ENCODE peak calls at places on chromosomes 5 and 9, in seven cellular contexts. I, K, V, R, A, D and H are unnamed samples. For H3K4me1, the result is how much of the 10 kb centered on the place peaks cover.

GRCh38 chr9:121887553-121888437 is 205.3 kb downstream of the TTLL11 start:
- DNase-seq in I (no peak), K (peak), V (no peak), R (no peak), A (no peak), D (no peak), H (no peak)

GRCh38 chr5:119315516-119315949 is 40.3 kb upstream of the TNFAIP8 start:
- DNase-seq in I (no peak), K (peak), V (no peak), R (no peak), A (no peak), D (no peak), H (no peak)

GRCh38 chr5:133831506-133832224 is 136.8 kb downstream of the C5orf15 start:
- DNase-seq in I (no peak), K (peak), V (no peak), R (no peak), A (peak), D (no peak), H (peak)

GRCh38 chr5:532521-533242 is 8.4 kb upstream of the SLC9A3 start:
- DNase-seq in I (no peak), K (no peak), V (no peak), R (peak), A (no peak), D (no peak), H (peak)

GRCh38 chr5:172724658-172725183 is 46.3 kb downstream of the DUSP1 start:
- DNase-seq in I (no peak), K (no peak), V (no peak), R (no peak), A (no peak), D (no peak), H (peak)

GRCh38 chr9:115234094-115234493 is 116.1 kb upstream of the TNC start:
- DNase-seq in I (no peak), K (no peak), V (no peak), R (no peak), A (peak), D (no peak), H (no peak)

GRCh38 chr5:57862471-57863282 is 380.1 kb upstream of the ACTBL2 start:
- DNase-seq in I (no peak), K (no peak), V (no peak), R (no peak), A (peak), D (no peak), H (no peak)

GRCh38 chr9:138046641-138047301 is 169.2 kb downstream of the CACNA1B start:
- DNase-seq in I (no peak), K (no peak), V (no peak), R (no peak), A (no peak), D (no peak), H (no peak)

GRCh38 chr5:42949348-42950090 is 90.6 kb downstream of the ANXA2R start:
- DNase-seq in I (peak), K (peak), V (no peak), R (peak), A (peak), D (no peak), H (peak)

GRCh38 chr9:107389617-107390071 is 99.9 kb downstream of the KLF4 start:
- DNase-seq in I (peak), K (peak), V (peak), R (no peak), A (no peak), D (no peak), H (peak)

GRCh38 chr5:131384616-131385214 is 120.9 kb downstream of the CDC42SE2 start:
- DNase-seq in I (no peak), K (no peak), V (no peak), R (no peak), A (no peak), D (no peak), H (no peak)

GRCh38 chr9:1916676-1917075 is 98.5 kb upstream of the SMARCA2 start:
- DNase-seq in I (no peak), K (no peak), V (no peak), R (no peak), A (no peak), D (no peak), H (no peak)

GRCh38 chr9:135220601-135221575 is 133.4 kb downstream of the OLFM1 start:
- DNase-seq in I (no peak), K (no peak), V (no peak), R (no peak), A (no peak), D (no peak), H (peak)

GRCh38 chr9:135219676-135220600 is 132.5 kb downstream of the OLFM1 start:
- DNase-seq in I (no peak), K (no peak), V (no peak), R (no peak), A (no peak), D (no peak), H (peak)

GRCh38 chr9:135222991-135223760 is 135.7 kb downstream of the OLFM1 start:
- DNase-seq in I (no peak), K (no peak), V (no peak), R (no peak), A (no peak), D (no peak), H (peak)

GRCh38 chr9:135221951-135222631 is 134.6 kb downstream of the OLFM1 start:
- DNase-seq in I (no peak), K (no peak), V (no peak), R (no peak), A (no peak), D (no peak), H (peak)

DNA sequence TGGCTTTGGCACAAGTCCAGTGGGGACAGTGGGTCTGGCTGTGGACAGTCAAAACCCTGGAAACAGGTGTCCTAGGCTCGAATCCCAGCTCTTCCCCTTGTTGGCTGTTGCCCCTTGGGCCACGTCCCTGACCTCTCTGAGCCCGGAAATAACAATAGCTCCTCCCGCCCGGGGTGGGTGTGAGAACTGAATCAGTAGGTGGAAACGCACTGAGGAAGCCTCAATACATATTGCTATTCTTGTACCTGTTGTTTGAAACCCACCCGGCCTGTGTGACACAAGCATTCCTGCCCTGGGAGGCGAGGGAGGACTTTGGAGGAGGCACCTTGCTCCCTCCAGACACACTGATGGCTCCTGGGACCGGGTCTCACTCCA is 134.1 kb downstream of the OLFM1 start:
- DNase-seq in I (no peak), K (no peak), V (no peak), R (no peak), A (no peak), D (no peak), H (peak)
- H3K4me1 ChIP-seq in I (under half), K (under half), V (under half), R (under half), A (under half), D (under half), H (under half)

GRCh38 chr9:94818196-94818541 is 91.7 kb downstream of the AOPEP start:
- DNase-seq in I (no peak), K (no peak), V (no peak), R (no peak), A (peak), D (no peak), H (no peak)
- H3K27ac ChIP-seq in I (peak), K (no peak), V (peak), R (peak), A (no peak), D (no peak), H (no peak)

GRCh38 chr5:149374801-149375200 is 4.3 kb downstream of the IL17B start:
- DNase-seq in I (no peak), K (no peak), V (no peak), R (no peak), A (no peak), D (no peak), H (no peak)

GRCh38 chr5:149375434-149375833 is 3.7 kb downstream of the IL17B start:
- DNase-seq in I (no peak), K (no peak), V (no peak), R (no peak), A (no peak), D (no peak), H (no peak)

GRCh38 chr5:149376104-149376503 is 3.0 kb downstream of the IL17B start:
- DNase-seq in I (no peak), K (no peak), V (no peak), R (no peak), A (no peak), D (no peak), H (no peak)

GRCh38 chr5:149378241-149378805 is 769 bp downstream of the IL17B start:
- DNase-seq in I (no peak), K (no peak), V (no peak), R (no peak), A (no peak), D (no peak), H (no peak)

GRCh38 chr5:149376711-149377447 is 2.2 kb downstream of the IL17B start:
- DNase-seq in I (no peak), K (no peak), V (no peak), R (no peak), A (no peak), D (no peak), H (no peak)
- H3K4me1 ChIP-seq in I (under half), K (under half), V (under half), R (under half), A (under half), D (under half), H (under half)

GRCh38 chr9:4222357-4222756 is 77.5 kb downstream of the GLIS3 start:
- DNase-seq in I (no peak), K (no peak), V (no peak), R (no peak), A (no peak), D (no peak), H (no peak)

GRCh38 chr9:4221936-4222335 is 77.9 kb downstream of the GLIS3 start:
- DNase-seq in I (no peak), K (no peak), V (no peak), R (no peak), A (no peak), D (no peak), H (no peak)

GRCh38 chr9:4224181-4224580 is 75.7 kb downstream of the GLIS3 start:
- DNase-seq in I (no peak), K (no peak), V (no peak), R (no peak), A (no peak), D (no peak), H (no peak)

GRCh38 chr9:4225291-4226119 is 74.4 kb downstream of the GLIS3 start:
- DNase-seq in I (no peak), K (no peak), V (no peak), R (no peak), A (peak), D (no peak), H (no peak)

DNA sequence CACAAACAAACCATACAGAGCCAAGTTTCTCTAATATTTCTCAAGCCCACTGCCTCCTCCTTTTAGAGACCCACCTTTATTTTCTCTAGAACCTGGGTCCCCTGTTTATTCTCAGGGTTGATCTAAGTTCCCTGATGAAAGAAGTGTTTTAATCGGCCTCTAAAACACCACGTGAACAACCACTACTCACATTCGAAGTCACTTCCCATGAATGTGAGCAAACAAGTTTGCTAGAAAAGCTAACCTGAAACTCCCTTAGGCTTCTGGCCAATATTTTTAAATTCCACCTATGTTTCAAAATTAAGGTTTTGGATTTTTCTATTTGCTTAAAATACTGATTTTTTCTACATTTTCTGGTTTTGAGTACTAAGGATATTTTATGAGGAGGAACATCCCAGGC is 76.4 kb downstream of the GLIS3 start:
- DNase-seq in I (no peak), K (no peak), V (no peak), R (no peak), A (no peak), D (no peak), H (no peak)
- H3K27ac ChIP-seq in I (no peak), K (no peak), V (no peak), R (no peak), A (peak), D (no peak), H (no peak)

GRCh38 chr9:89311346-89312153 is 555 bp downstream of the CKS2 start:
- DNase-seq in I (peak), K (no peak), V (no peak), R (peak), A (no peak), D (no peak), H (peak)

GRCh38 chr9:89312154-89312616 is 1.2 kb downstream of the CKS2 start:
- DNase-seq in I (no peak), K (peak), V (no peak), R (no peak), A (no peak), D (no peak), H (no peak)

GRCh38 chr9:89315482-89315881 is 2.8 kb upstream of the SECISBP2 start:
- DNase-seq in I (no peak), K (no peak), V (no peak), R (no peak), A (no peak), D (no peak), H (no peak)

GRCh38 chr9:89314955-89315354 is 3.3 kb upstream of the SECISBP2 start:
- DNase-seq in I (no peak), K (no peak), V (no peak), R (no peak), A (no peak), D (no peak), H (no peak)

DNA sequence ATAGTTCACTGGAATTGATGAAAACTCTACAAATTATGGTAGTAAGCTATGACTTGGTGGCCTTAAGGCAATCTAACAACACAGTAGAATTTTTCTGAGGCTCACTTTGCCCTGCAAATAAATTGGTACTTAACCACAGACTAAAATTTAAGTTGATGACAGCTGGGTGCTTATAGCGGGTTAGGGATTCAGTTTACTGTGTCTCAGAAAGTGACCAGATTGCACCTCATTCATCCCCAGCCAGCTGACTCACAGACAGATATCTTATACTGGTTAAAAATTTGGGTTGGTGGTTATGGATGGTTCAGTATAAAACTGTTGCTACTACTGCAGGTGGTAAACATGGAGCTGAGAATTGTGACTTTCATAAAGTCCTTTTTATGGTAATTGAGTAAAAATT is 2.8 kb downstream of the CKS2 start:
- DNase-seq in I (no peak), K (no peak), V (no peak), R (no peak), A (peak), D (no peak), H (no peak)
- H3K4me1 ChIP-seq in I (under half), K (under half), V (under half), R (under half), A (under half), D (under half), H (under half)

GRCh38 chr5:35009059-35009458 is 38.7 kb downstream of the AGXT2 start:
- DNase-seq in I (no peak), K (no peak), V (no peak), R (no peak), A (no peak), D (no peak), H (no peak)
- H3K27ac ChIP-seq in I (no peak), K (no peak), V (no peak), R (no peak), A (no peak), D (no peak), H (no peak)

DNA sequence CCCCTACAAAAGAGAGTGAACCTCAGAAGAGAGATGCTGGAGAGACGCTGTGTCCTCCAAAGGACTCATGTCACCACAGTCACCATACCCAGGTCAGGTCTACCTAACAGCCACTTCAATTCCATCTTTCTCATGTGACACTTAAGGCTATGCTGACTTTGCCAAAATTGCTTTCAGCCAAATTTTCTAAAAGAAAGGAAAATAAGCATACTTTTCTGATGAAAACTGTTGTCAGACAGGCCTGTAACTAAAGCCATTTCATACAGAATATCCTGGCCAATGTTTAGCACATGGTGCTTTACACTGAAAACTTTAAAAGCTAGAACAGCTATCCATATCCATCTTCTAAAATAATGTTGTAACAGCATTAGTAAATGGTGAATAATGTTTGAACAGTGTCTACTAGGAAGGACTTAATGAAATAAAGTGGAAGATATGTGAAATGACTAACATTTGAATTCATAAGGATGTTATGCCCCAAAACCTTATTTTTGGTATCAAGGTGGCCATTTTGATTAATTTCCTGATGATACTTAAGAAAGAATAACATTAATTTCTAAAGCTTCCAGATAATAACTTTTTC is 97.2 kb downstream of the NFIB start:
- DNase-seq in I (no peak), K (no peak), V (no peak), R (no peak), A (no peak), D (no peak), H (no peak)
- H3K4me1 ChIP-seq in I (half or more), K (under half), V (under half), R (under half), A (under half), D (under half), H (under half)

DNA sequence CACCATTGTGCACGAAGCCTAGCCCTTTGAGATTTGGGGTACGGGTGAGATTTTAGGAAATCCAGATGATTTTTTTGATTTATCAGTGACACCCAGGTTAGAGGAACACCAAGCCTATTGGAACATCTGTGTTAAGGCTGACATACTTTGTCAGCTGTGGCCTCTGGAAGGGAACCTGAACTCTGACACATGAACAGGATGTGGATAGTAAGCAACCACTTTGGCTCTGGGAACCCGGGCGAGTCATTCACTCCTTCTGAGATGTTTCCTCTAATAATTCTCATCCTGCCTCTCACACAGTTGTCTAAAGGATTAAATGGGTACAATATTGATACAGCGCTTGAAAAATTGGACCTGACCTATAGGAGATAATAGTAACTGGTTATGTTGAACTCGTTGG is 67.8 kb downstream of the FGF1 start:
- DNase-seq in I (no peak), K (no peak), V (no peak), R (no peak), A (peak), D (no peak), H (no peak)
- H3K27ac ChIP-seq in I (peak), K (no peak), V (no peak), R (no peak), A (peak), D (no peak), H (no peak)